ENCODE peak calls at places on chromosomes 13 and 19, in seven cellular contexts. D is heart right ventricle, O is left ventricle myocardium inferior, T is psoas muscle, Y is prostate gland, G is AG04450, M is fibroblast of lung. F is an unnamed sample. For H3K27me3, the result is how much of the 10 kb centered on the place peaks cover.

GRCh38 chr19:48681127-48681470 is 8.3 kb upstream of the NTN5 start:
- DNase-seq in D (no peak), T (no peak), O (no peak), M (peak), Y (no peak), G (peak), F (no peak)

GRCh38 chr13:79534596-79534995 is 53.6 kb downstream of the NDFIP2 start:
- DNase-seq in Y (no peak), O (no peak), D (no peak), M (no peak), T (no peak), G (no peak), F (no peak)

GRCh38 chr19:1746401-1747284 is 6.7 kb upstream of the ONECUT3 start:
- DNase-seq in Y (no peak), M (no peak), O (no peak), T (no peak), G (no peak), D (no peak), F (no peak)

GRCh38 chr13:80050252-80050651 is 290.7 kb downstream of the SPRY2 start:
- DNase-seq in G (no peak), M (no peak), D (no peak), O (no peak), Y (no peak), T (no peak), F (no peak)

GRCh38 chr13:111062305-111062704 is 52.8 kb upstream of the ARHGEF7 start:
- DNase-seq in Y (no peak), D (no peak), O (no peak), T (no peak), G (no peak), M (no peak), F (no peak)

GRCh38 chr13:113890758-113891480 is 27.0 kb upstream of the GAS6 start:
- DNase-seq in T (no peak), M (no peak), O (no peak), D (no peak), Y (no peak), G (no peak), F (no peak)

GRCh38 chr13:64817721-64818120 is 2412.4 kb downstream of the PCDH9 start:
- DNase-seq in M (peak), Y (no peak), O (no peak), T (no peak), G (no peak), D (no peak), F (no peak)

GRCh38 chr19:42528354-42529247 is at the start of gene CEACAM1:
- DNase-seq in T (peak), M (no peak), G (no peak), O (no peak), Y (peak), D (peak), F (peak)

GRCh38 chr13:41178040-41178439 is 16.3 kb downstream of the KBTBD7 start:
- DNase-seq in T (no peak), Y (no peak), O (no peak), G (no peak), D (no peak), M (peak), F (no peak)

GRCh38 chr19:15448778-15449619 is 757 bp downstream of the WIZ start:
- DNase-seq in Y (no peak), G (no peak), D (no peak), T (no peak), O (no peak), M (peak), F (peak)

GRCh38 chr13:20136781-20137703 is 23.8 kb downstream of the GJA3 start:
- DNase-seq in O (no peak), D (no peak), G (no peak), Y (no peak), M (peak), T (no peak), F (peak)
- TF ChIP-seq CTCF in O (peak), D (peak), G (peak), Y (no peak), M (peak), T (peak), F (no peak)

DNA sequence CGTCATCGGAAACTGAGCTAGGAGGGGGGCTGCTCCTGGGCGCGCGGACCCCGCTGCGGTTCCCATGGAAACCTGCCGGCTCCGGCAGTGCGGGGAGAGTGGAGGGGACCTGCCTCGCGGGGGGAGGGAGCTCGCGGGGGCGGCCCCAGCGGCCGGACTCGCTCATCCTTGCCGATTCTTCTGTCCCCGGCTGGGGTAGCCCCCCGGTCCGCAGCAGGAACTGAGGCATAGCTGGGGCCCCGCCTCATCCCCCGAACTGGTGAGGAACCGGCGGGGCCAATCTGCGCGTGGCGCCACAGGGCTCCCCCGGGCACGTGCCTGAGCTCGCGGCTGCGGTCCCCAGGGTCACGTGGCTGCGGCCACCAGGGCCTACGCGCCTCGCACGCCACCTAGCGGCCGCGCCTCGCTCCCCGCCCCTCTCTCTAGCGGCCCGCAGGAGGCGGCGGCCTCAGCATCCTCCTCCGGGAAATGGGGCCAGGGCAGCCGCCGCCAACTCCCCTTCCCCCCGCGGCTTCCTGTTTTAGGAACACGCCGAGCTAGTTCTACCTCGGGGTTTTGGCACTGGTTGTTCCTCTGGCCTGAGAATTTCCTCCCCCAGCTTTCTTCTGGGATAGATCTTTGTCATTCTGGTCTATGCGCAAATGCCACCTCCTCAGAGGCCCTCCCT is 1.7 kb upstream of the ELAVL3 start:
- DNase-seq in M (peak), O (peak), G (peak), Y (peak), T (peak), D (peak), F (peak)
- H3K4me3 ChIP-seq in M (no peak), O (peak), G (peak), Y (no peak), T (peak), D (peak), F (peak)

GRCh38 chr13:45628094-45628493 is 12.6 kb upstream of the ERICH6B start:
- DNase-seq in D (no peak), T (no peak), O (no peak), M (no peak), G (no peak), Y (no peak), F (no peak)

GRCh38 chr13:45623516-45624090 is 8.1 kb upstream of the ERICH6B start:
- DNase-seq in D (no peak), T (no peak), Y (no peak), G (no peak), O (no peak), M (peak), F (no peak)

GRCh38 chr13:45627656-45628055 is 12.1 kb upstream of the ERICH6B start:
- DNase-seq in O (no peak), M (no peak), G (no peak), Y (no peak), T (no peak), D (no peak), F (no peak)

GRCh38 chr13:45630791-45631190 is 15.3 kb upstream of the ERICH6B start:
- DNase-seq in D (no peak), M (no peak), Y (no peak), T (no peak), O (no peak), G (no peak), F (no peak)

DNA sequence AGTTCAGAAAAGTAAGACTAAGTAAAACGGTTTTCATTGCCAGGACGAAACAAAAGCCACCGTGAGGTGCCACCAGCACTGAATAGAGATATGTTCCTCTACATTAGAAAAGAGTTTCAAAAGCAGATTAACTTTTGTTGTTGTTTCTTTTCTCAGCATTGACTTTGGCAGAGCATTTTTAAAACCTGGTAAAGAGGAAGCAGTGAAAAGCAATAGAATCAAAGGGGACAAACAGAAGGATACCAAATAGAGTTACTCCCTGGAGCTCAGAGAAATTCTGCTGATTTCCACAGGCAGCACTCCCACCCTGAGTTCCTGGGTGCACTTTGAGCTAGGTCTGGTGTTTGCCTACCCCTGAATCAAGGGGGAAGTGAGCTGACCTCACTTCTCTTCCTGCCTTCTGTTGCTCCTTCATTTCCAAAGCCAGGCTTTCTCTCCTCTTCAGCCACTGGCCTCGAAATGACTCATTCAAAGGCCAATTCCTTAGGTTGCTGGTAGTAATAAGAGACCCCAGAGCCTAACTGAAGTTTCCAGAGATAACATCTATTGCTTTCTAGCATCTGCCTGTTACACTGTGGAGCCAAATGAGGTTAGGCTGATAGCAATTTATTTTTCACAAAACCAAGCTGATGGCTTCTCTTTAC is 11.3 kb upstream of the ERICH6B start:
- DNase-seq in D (no peak), O (no peak), Y (no peak), M (no peak), G (no peak), T (no peak), F (no peak)
- H3K27me3 ChIP-seq in D (under half), O (half or more), Y (under half), M (under half), G (under half), T (under half), F (under half)

GRCh38 chr13:35961461-35962220 is 169.5 kb downstream of the DCLK1 start:
- DNase-seq in T (no peak), D (no peak), O (no peak), M (peak), Y (no peak), G (no peak), F (no peak)
- TF ChIP-seq CTCF in T (no peak), D (peak), O (peak), M (peak), Y (no peak), G (peak), F (no peak)

DNA sequence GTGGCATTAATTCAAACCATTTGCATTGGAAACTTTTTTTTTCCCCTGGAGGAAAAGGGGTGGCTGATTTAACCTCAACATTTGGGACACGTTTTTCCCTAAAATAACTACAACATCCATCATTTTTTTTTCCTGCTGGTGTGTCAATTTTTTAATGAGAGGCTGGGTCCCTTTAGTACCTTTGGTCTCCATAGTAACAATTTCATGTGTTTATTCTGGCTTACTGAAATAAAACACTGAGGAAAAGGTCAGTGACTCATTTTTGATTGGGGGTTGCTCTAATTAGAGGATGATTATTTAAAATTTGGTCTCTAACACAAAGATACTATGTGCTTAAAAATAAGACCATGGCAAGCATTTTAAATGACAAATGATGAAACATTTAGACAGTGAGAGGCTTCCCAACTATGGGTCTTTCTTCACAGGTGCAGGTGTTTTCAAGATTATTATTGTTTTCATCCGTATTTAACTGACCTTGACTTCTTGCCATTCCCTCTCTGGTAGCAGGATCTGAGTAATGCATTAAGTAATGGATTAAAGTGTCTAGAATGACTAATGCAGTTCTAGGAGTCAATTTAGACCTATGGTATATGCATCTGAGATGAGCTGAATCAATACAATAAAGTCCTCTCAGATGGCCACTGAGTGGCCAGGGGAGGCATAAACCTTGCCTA is 406.4 kb downstream of the KCNRG start:
- DNase-seq in G (no peak), Y (no peak), O (no peak), T (no peak), M (peak), D (no peak), F (no peak)
- H3K4me3 ChIP-seq in G (no peak), Y (no peak), O (no peak), T (no peak), M (no peak), D (no peak), F (no peak)

GRCh38 chr19:8610928-8611284 is 391 bp upstream of the ADAMTS10 start:
- DNase-seq in Y (no peak), G (no peak), M (no peak), O (no peak), D (no peak), T (no peak), F (no peak)
- H3K27me3 ChIP-seq in Y (under half), G (under half), M (under half), O (under half), D (under half), T (under half), F (under half)

GRCh38 chr19:20513179-20513934 is 52.2 kb downstream of the ZNF737 start:
- DNase-seq in M (no peak), D (no peak), O (no peak), G (no peak), Y (no peak), T (no peak), F (no peak)
- TF ChIP-seq CTCF in M (no peak), D (no peak), O (no peak), G (no peak), Y (no peak), T (no peak), F (no peak)

F was measured in left lung.